ENCODE peak calls at places on chromosomes 4 and X, in ten cellular contexts. T is D341Med; X is globus pallidus; B is central memory CD4-positive, alpha-beta T cell; Y is activated naive CD4-positive, alpha-beta T cell treated with anti-CD3 and anti-CD28 coated beads for 36 hours; N is DND-41; V is prostate gland; R is stimulated activated CD4-positive, alpha-beta T cell treated with anti-CD3 and anti-CD28 coated beads, Interleukin-1b, Interleukin-23, amount 100 ng/mL, for 24 hours; U is KG1; E is hypothalamus. P is an unnamed sample.

GRCh38 chr4:76765473-76766183 is 132.3 kb downstream of the SOWAHB start:
- DNase-seq in T (no peak), X (no peak), B (no peak), E (no peak), R (no peak), Y (no peak), N (no peak), U (no peak), V (no peak), P (no peak)

GRCh38 chr4:113116414-113117345 is 67.2 kb downstream of the ANK2 start:
- DNase-seq in R (no peak), N (no peak), X (no peak), U (no peak), B (no peak), Y (no peak), T (peak), E (peak), V (no peak), P (no peak)

GRCh38 chr4:18980516-18981233 is 959.1 kb upstream of the LCORL start:
- DNase-seq in V (no peak), B (no peak), E (no peak), T (no peak), N (no peak), Y (no peak), X (no peak), U (no peak), R (no peak), P (no peak)

GRCh38 chrX:110021180-110022022 is 18.5 kb downstream of the TMEM164 start:
- DNase-seq in U (no peak), B (no peak), T (peak), Y (no peak), N (no peak), X (no peak), R (no peak), V (no peak), E (no peak), P (no peak)

GRCh38 chr4:86670739-86671138 is 76.6 kb downstream of the PTPN13 start:
- DNase-seq in B (no peak), T (no peak), E (no peak), Y (no peak), R (no peak), N (no peak), V (no peak), X (no peak), U (no peak), P (no peak)

GRCh38 chrX:47540754-47541538 is 20.1 kb upstream of the ARAF start:
- DNase-seq in R (no peak), V (peak), N (no peak), U (no peak), T (peak), B (no peak), E (peak), Y (no peak), X (peak), P (peak)

GRCh38 chr4:37977471-37978452 is 17.6 kb downstream of the PTTG2 start:
- DNase-seq in Y (peak), E (peak), N (peak), X (peak), V (peak), B (peak), T (peak), U (peak), R (peak), P (peak)

GRCh38 chr4:73743825-73744602 is 3.6 kb downstream of the CXCL8 start:
- DNase-seq in N (no peak), X (no peak), R (no peak), B (no peak), E (no peak), V (no peak), Y (no peak), U (no peak), T (no peak), P (no peak)

GRCh38 chr4:87481342-87481741 is 47.8 kb downstream of the SPARCL1 start:
- DNase-seq in T (no peak), E (no peak), N (no peak), V (no peak), R (no peak), X (no peak), U (no peak), Y (no peak), B (no peak), P (no peak)

GRCh38 chr4:23153076-23153475 is 460.3 kb downstream of the GBA3 start:
- DNase-seq in V (no peak), E (no peak), N (no peak), Y (no peak), R (no peak), B (no peak), X (no peak), U (no peak), T (no peak), P (no peak)

GRCh38 chr4:97139796-97140195 is 1003.5 kb downstream of the STPG2 start:
- DNase-seq in R (no peak), U (no peak), E (no peak), Y (no peak), V (no peak), T (no peak), X (no peak), B (no peak), N (no peak), P (no peak)

GRCh38 chr4:71266090-71266794 is 72.6 kb upstream of the SLC4A4 start:
- DNase-seq in R (no peak), U (no peak), B (no peak), X (no peak), E (no peak), N (no peak), V (no peak), Y (no peak), T (no peak), P (no peak)

GRCh38 chrX:19627533-19627932 is 112.2 kb upstream of the MAP3K15 start:
- DNase-seq in Y (peak), T (no peak), R (no peak), X (no peak), V (no peak), U (no peak), B (peak), E (no peak), N (no peak), P (no peak)

GRCh38 chr4:87073570-87074470 is 139.0 kb downstream of the AFF1 start:
- DNase-seq in U (no peak), B (peak), T (peak), V (peak), R (peak), X (peak), Y (peak), N (peak), E (peak), P (no peak)

GRCh38 chrX:53236025-53236679 is 11.1 kb upstream of the KDM5C start:
- DNase-seq in E (no peak), Y (no peak), V (no peak), N (no peak), X (no peak), B (no peak), U (no peak), T (no peak), R (no peak), P (no peak)

GRCh38 chrX:153687121-153688039 is at the start of gene SLC6A8:
- DNase-seq in X (peak), R (peak), Y (peak), B (no peak), N (peak), U (no peak), T (peak), E (peak), V (peak), P (no peak)

GRCh38 chr4:5774416-5775056 is 63.5 kb downstream of the EVC start:
- DNase-seq in E (no peak), B (no peak), T (no peak), R (no peak), X (no peak), V (no peak), N (no peak), Y (no peak), U (no peak), P (no peak)

GRCh38 chrX:121558886-121559285 is 511.5 kb downstream of the GLUD2 start:
- DNase-seq in T (no peak), X (no peak), B (no peak), U (no peak), V (no peak), E (no peak), N (no peak), R (no peak), Y (no peak), P (no peak)

GRCh38 chrX:120769576-120770341 is 105.9 kb downstream of the CT47B1 start:
- DNase-seq in Y (peak), B (no peak), U (no peak), E (no peak), N (peak), T (peak), X (no peak), R (no peak), V (peak), P (no peak)

GRCh38 chr4:5220028-5220427 is 168.7 kb downstream of the STK32B start:
- DNase-seq in T (no peak), N (peak), E (no peak), B (no peak), X (no peak), R (no peak), U (no peak), Y (peak), V (no peak), P (no peak)

GRCh38 chrX:155718964-155719586 is 106.3 kb upstream of the TMLHE start:
- DNase-seq in N (no peak), E (no peak), R (no peak), B (no peak), U (no peak), X (no peak), Y (no peak), V (no peak), T (no peak), P (no peak)

GRCh38 chr4:123259676-123260428 is 136.7 kb upstream of the SPRY1 start:
- DNase-seq in Y (no peak), X (no peak), R (no peak), T (no peak), E (no peak), U (no peak), V (no peak), B (no peak), N (no peak), P (no peak)

GRCh38 chrX:15815779-15816452 is 25.6 kb downstream of the ZRSR2 start:
- DNase-seq in E (no peak), T (peak), Y (peak), U (no peak), R (no peak), V (no peak), X (peak), B (peak), N (no peak), P (no peak)

GRCh38 chr4:20391224-20391623 is 139.5 kb downstream of the SLIT2 start:
- DNase-seq in E (no peak), X (no peak), T (no peak), Y (no peak), V (no peak), N (no peak), B (no peak), R (no peak), U (no peak), P (no peak)

GRCh38 chrX:132488819-132489255 is at the start of gene MBNL3:
- DNase-seq in E (peak), B (peak), R (peak), T (peak), X (peak), V (peak), Y (peak), U (no peak), N (peak), P (no peak)

GRCh38 chr4:1164040-1164439 is 8.3 kb downstream of the SPON2 start:
- DNase-seq in N (no peak), X (no peak), Y (no peak), U (no peak), T (no peak), R (no peak), E (no peak), V (no peak), B (no peak), P (no peak)

GRCh38 chr4:69308634-69309033 is 28.4 kb downstream of the UGT2B28 start:
- DNase-seq in X (no peak), N (no peak), Y (no peak), V (no peak), B (no peak), R (no peak), T (no peak), E (no peak), U (peak), P (no peak)

GRCh38 chr4:85725727-85726170 is 250.8 kb downstream of the ARHGAP24 start:
- DNase-seq in T (no peak), R (no peak), X (peak), B (no peak), V (no peak), N (no peak), Y (no peak), U (peak), E (no peak), P (no peak)

GRCh38 chr4:25090516-25090915 is 59.8 kb upstream of the LGI2 start:
- DNase-seq in Y (no peak), T (no peak), N (no peak), B (no peak), E (no peak), R (no peak), V (no peak), X (no peak), U (no peak), P (no peak)